ENCODE peak calls at places on chromosome 14, in six cellular contexts. X is ovary, I is stomach, S is A549, B is K562, P is tibial nerve. U is an unnamed sample.

GRCh38 chr14:32677381-32677780 is 261.3 kb upstream of the NPAS3 start:
- DNase-seq in X (no peak), I (no peak), S (no peak), B (no peak), P (no peak), U (no peak)

GRCh38 chr14:94971750-94972149 is 185.6 kb downstream of the DICER1 start:
- DNase-seq in X (peak; percentile 57), I (peak; percentile 44), S (no peak), B (no peak), P (peak; percentile 21), U (peak; percentile 92)

GRCh38 chr14:72291908-72292688 is 359.9 kb downstream of the RGS6 start:
- DNase-seq in X (no peak), I (no peak), S (peak; percentile 15), B (peak; percentile 5), P (no peak), U (peak; percentile 89)

GRCh38 chr14:100374270-100374669 is 51.1 kb downstream of the SLC25A47 start:
- DNase-seq in X (no peak), I (no peak), S (no peak), B (no peak), P (no peak), U (no peak)

GRCh38 chr14:99175331-99176155 is 96.5 kb downstream of the BCL11B start:
- DNase-seq in X (no peak), I (peak; percentile 15), S (no peak), B (no peak), P (no peak), U (no peak)

GRCh38 chr14:58272589-58273372 is 25.6 kb upstream of the ARID4A start:
- DNase-seq in X (no peak), I (peak; percentile 44), S (peak; percentile 8), B (no peak), P (no peak), U (no peak)

GRCh38 chr14:77520626-77521025 is 22.0 kb upstream of the ISM2 start:
- DNase-seq in X (no peak), I (no peak), S (no peak), B (no peak), P (no peak), U (no peak)

GRCh38 chr14:73365727-73366126 is 92.6 kb downstream of the NUMB start:
- DNase-seq in X (no peak), I (no peak), S (no peak), B (no peak), P (no peak), U (no peak)

GRCh38 chr14:61841145-61841544 is 78.9 kb downstream of the SNAPC1 start:
- DNase-seq in X (no peak), I (no peak), S (no peak), B (no peak), P (no peak), U (no peak)
- TF ChIP-seq EP300 in X (no peak), I (no peak), S (no peak), B (no peak), P (no peak), U (no peak)

GRCh38 chr14:75477881-75478280 is 44.4 kb upstream of the BATF start:
- DNase-seq in X (no peak), I (no peak), S (no peak), B (no peak), P (no peak), U (no peak)

GRCh38 chr14:75479770-75480600 is 42.3 kb upstream of the BATF start:
- DNase-seq in X (no peak), I (no peak), S (no peak), B (no peak), P (no peak), U (no peak)

GRCh38 chr14:75482366-75482765 is 39.9 kb upstream of the BATF start:
- DNase-seq in X (no peak), I (no peak), S (no peak), B (no peak), P (no peak), U (no peak)

GRCh38 chr14:75471059-75471458 is 43.2 kb downstream of the JDP2 start:
- DNase-seq in X (no peak), I (peak; percentile 32), S (no peak), B (no peak), P (no peak), U (no peak)

DNA sequence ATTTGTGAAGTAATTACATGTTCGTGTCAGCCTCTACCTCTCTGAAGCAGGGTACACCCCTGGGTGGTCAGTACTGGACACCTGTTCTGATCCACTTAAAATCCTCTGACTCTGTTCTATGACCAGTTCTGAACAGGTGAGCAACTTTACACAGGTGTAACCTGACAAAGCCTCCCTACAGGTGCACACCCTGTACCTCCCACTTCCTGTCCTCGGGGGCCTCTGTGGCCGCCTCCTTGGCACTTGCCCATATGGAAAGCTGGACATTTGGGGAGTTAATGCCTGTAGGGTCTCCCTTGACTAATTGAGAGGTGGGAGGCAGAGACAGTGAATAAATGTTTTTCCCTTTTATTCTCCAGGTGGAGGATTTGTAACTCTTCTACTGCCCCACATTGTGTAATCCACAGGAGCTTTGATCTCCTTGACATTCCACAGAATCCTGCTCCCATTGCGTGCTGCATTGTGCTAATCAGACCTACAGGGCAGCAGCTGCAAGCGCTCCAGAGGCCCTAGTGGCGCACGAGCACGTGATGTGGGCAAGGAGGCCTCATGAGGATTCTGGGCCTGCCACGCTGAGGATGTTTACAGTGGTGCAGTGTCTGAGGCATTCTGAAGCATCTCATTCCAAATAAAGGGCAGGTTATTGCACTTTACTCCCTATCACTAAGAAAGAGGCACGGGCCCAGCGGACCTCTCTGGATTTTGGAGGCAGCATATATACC is 45.8 kb upstream of the BATF start:
- DNase-seq in X (peak; percentile 66), I (peak; percentile 17), S (no peak), B (no peak), P (no peak), U (no peak)
- TF ChIP-seq CTCF in X (no peak), I (no peak), S (no peak), B (no peak), P (no peak), U (peak; percentile 6)

DNA sequence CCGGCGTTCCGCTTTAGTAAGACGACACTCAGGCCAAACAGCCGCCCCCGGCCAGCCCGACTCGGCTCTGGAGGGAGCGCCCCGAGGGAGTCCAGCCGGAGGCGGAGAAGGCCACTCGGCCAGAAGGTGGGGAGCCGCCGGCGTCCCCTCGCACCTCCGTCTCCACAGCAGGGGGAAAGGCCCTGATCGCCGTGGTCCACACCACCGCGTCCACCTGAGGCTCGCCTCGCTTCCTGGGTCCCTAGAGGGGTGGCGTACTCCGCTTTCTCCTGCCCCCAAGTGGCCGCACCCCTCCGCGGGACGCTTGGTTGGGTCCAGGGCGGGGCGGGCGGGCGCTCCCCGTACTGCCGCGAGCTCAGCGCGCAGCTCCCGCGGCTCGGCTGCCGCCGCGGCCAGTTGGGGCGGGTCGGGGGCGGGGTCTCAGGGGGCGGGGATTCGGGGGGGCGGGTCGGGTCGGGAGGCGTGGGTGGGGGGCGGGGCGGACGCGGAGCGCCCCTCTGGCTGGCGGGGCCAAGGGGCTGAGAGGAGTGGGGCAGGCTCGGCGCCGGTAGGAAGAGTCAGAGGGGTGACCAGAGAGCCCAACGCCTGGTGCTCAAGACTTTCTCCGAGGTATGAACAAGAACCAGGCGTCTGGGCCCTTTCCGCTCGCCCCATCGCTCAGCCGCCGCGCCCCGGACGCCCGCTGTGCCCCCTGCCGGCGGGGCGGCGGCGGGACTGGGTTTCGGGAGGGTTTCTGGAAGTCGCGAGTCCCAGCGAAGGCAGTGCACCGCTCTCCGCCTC is at the start of gene FRMD6:
- DNase-seq in X (peak; percentile 90), I (peak; percentile 76), S (peak; percentile 69), B (peak; percentile 90), P (peak; percentile 77), U (peak; percentile 96)
- TF ChIP-seq EP300 in X (no peak), I (no peak), S (no peak), B (no peak), P (no peak), U (no peak)

DNA sequence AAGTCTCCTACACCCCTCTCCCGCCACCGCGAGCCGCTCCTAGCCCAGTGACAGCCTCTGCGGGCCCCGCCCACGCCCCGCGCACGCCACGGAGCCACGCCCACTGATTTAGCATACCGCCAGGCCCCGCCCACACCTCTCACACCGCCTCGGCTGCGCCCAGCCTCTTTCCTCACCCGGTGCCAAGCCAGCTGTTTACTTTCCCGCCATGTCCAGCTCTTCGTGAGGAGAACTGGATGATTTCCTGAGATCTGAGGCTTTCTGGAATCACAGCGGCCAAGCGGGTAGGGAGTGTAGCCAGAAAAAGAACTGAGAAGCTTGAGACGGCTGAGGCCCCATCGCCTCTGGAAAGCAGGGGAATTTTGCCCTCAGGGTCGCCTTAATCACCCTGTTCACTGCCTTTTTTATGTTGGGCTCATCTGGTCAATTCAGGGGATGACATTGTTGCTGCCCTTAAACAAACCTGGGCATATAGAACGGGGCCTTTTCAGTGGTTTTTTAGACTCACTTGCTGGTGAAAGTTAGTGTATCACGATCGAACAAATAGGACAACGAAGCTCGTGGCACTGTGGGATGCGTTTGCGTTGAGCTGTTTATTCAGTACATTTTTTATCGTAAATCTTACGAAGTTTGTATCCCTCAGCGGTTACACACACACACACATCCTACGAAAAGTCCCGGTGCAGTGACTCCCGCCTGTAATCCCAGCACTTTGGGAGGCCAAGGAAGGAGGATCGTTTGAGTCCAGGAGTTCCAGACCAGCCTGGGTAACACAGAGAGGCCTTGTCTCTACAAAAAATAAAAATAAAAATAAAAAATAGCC is at the start of gene RNF212B:
- DNase-seq in X (peak; percentile 95), I (peak; percentile 99), S (peak; percentile 85), B (peak; percentile 95), P (peak; percentile 76), U (peak; percentile 97)
- TF ChIP-seq CTCF in X (no peak), I (no peak), S (no peak), B (no peak), P (no peak), U (no peak)

U was measured in esophagus muscularis mucosa.